ENCODE peak calls at places on chromosomes 12 and 14, in seven cellular contexts. R is vagina, F is transverse colon, M is breast epithelium, Q is HCT116, K is stomach, O is endothelial cell of umbilical vein. T is an unnamed sample.

GRCh38 chr14:53523226-53523625 is 370.1 kb upstream of the DDHD1 start:
- DNase-seq in F (no peak), M (no peak), R (no peak), K (no peak), O (no peak), Q (no peak), T (no peak)

GRCh38 chr12:130761537-130762318 is 45.6 kb upstream of the RIMBP2 start:
- DNase-seq in R (no peak), O (no peak), K (no peak), Q (peak; percentile 29), M (no peak), F (peak; percentile 26), T (peak; percentile 79)

GRCh38 chr12:106753526-106753925 is 21.0 kb upstream of the RIC8B start:
- DNase-seq in M (no peak), F (peak; percentile 62), K (peak; percentile 31), Q (no peak), R (no peak), O (no peak), T (peak; percentile 87)

GRCh38 chr12:14211829-14212455 is 153.5 kb upstream of the ATF7IP start:
- DNase-seq in K (no peak), F (peak; percentile 61), R (no peak), M (no peak), Q (no peak), O (no peak), T (no peak)

GRCh38 chr12:78562358-78563205 is 302.0 kb upstream of the SYT1 start:
- DNase-seq in O (peak; percentile 46), M (no peak), R (no peak), F (no peak), K (no peak), Q (peak; percentile 37), T (no peak)

GRCh38 chr12:22415342-22416309 is 81.1 kb upstream of the ST8SIA1 start:
- DNase-seq in K (peak; percentile 54), Q (no peak), R (no peak), F (no peak), M (no peak), O (no peak), T (no peak)

GRCh38 chr14:38199768-38200167 is 7.9 kb upstream of the SSTR1 start:
- DNase-seq in Q (no peak), K (no peak), O (no peak), M (no peak), R (no peak), F (no peak), T (no peak)

GRCh38 chr12:105267711-105268110 is 31.7 kb upstream of the APPL2 start:
- DNase-seq in M (no peak), O (no peak), Q (no peak), R (no peak), K (no peak), F (no peak), T (no peak)

GRCh38 chr14:55458800-55459577 is 18.6 kb upstream of the TBPL2 start:
- DNase-seq in R (no peak), O (peak; percentile 75), K (no peak), Q (no peak), M (no peak), F (no peak), T (no peak)

GRCh38 chr12:85872497-85873091 is 1.5 kb upstream of the NTS start:
- DNase-seq in Q (peak; percentile 50), K (no peak), F (no peak), R (no peak), M (no peak), O (peak; percentile 66), T (no peak)

GRCh38 chr12:124375789-124376175 is 80.9 kb downstream of the RFLNA start:
- DNase-seq in R (no peak), K (no peak), F (no peak), O (no peak), Q (no peak), M (no peak), T (no peak)

GRCh38 chr12:18320036-18320617 is 58.8 kb downstream of the PIK3C2G start:
- DNase-seq in Q (peak; percentile 47), O (peak; percentile 48), R (no peak), F (no peak), K (no peak), M (no peak), T (no peak)

GRCh38 chr12:34605510-34605887 is 583.2 kb downstream of the ALG10 start:
- DNase-seq in M (no peak), O (no peak), F (no peak), K (no peak), Q (no peak), R (no peak), T (peak; percentile 39)

GRCh38 chr14:70735043-70735442 is 74.3 kb downstream of the MAP3K9 start:
- DNase-seq in M (no peak), K (no peak), F (no peak), R (no peak), O (no peak), Q (no peak), T (no peak)

GRCh38 chr14:91511014-91511466 is 930 bp upstream of the PPP4R3A start:
- DNase-seq in F (no peak), R (no peak), Q (peak; percentile 15), O (no peak), K (no peak), M (no peak), T (no peak)

GRCh38 chr14:36658091-36659009 is 3.3 kb upstream of the PAX9 start:
- DNase-seq in M (no peak), K (no peak), O (no peak), F (no peak), Q (no peak), R (no peak), T (no peak)

GRCh38 chr12:103680591-103681065 is 93.6 kb downstream of the STAB2 start:
- DNase-seq in R (no peak), F (peak; percentile 38), Q (no peak), O (no peak), M (no peak), K (no peak), T (no peak)

GRCh38 chr12:70417121-70417520 is 51.0 kb downstream of the KCNMB4 start:
- DNase-seq in Q (no peak), F (no peak), M (no peak), K (no peak), R (no peak), O (no peak), T (no peak)

GRCh38 chr12:115922952-115923564 is 354.4 kb downstream of the MED13L start:
- DNase-seq in Q (no peak), O (no peak), F (no peak), R (peak; percentile 62), K (no peak), M (no peak), T (no peak)

DNA sequence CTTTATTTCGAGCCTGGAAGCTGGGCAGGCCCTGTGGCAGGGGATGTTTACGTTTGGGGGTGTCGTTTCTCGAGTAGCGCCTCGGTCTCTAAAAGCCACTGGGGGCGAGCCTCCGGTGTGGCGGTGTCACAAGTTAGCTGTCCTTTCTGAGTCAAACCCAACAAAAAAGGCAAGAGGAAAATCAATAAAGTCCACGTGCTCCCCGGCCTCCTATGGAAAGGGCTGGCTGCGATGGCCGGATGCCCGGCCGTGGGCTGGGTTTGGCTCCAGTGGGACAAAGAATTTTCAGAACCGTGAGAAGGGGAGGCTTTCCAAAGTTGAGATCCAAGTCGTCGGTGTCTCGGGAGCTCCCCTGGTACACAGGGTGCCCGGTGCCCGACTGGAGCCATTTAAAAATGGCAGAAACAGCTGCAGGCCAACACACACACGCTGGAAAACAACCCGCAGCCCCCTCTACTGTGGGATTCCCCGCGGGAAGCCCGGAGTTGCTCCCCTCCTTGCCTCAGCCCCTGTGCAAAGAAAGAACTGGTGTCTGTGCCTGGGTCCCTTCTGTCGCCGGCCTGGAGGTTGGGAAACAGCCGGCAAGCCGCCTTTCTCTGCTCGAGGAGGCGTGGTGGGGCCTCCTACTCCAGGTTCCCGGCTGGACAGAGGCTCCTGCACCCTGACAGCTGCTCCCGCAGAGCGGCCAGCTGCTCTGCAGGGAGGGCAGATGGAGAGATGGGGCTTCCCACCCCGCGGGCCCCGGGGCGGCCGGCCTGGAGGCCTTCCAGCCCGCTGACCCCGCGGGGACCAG is 1.9 kb downstream of the BCL7A start:
- DNase-seq in O (peak; percentile 79), M (peak; percentile 66), Q (peak; percentile 42), K (peak; percentile 70), F (peak; percentile 60), R (no peak), T (peak; percentile 79)
- TF ChIP-seq POLR2A in O (no peak), M (peak; percentile 33), Q (peak; percentile 18), K (no peak), F (peak; percentile 18), R (peak; percentile 50), T (no peak)

GRCh38 chr12:6375269-6376078 is at the start of gene SCNN1A:
- DNase-seq in F (peak; percentile 86), K (peak; percentile 92), R (no peak), O (no peak), M (peak; percentile 81), Q (no peak), T (no peak)
- TF ChIP-seq POLR2AphosphoS5 in F (peak; percentile 95), K (peak; percentile 92), R (no peak), O (no peak), M (peak; percentile 73), Q (no peak), T (no peak)

GRCh38 chr12:27566159-27566558 is 42.2 kb downstream of the PPFIBP1 start:
- DNase-seq in K (no peak), F (no peak), Q (no peak), M (no peak), O (no peak), R (no peak), T (no peak)

GRCh38 chr12:27560126-27560525 is 36.1 kb downstream of the PPFIBP1 start:
- DNase-seq in F (no peak), K (no peak), Q (no peak), O (no peak), R (no peak), M (no peak), T (no peak)

GRCh38 chr12:27566626-27567025 is 42.6 kb downstream of the PPFIBP1 start:
- DNase-seq in O (no peak), F (no peak), Q (no peak), K (no peak), R (no peak), M (no peak), T (no peak)

GRCh38 chr12:27564612-27565213 is 40.7 kb downstream of the PPFIBP1 start:
- DNase-seq in M (no peak), Q (no peak), F (no peak), K (no peak), R (no peak), O (peak; percentile 67), T (no peak)

GRCh38 chr12:27561535-27562350 is 37.7 kb downstream of the PPFIBP1 start:
- DNase-seq in F (no peak), K (no peak), Q (no peak), O (no peak), R (no peak), M (no peak), T (no peak)
- H3K4me1 ChIP-seq in F (no peaks in the 10 kb centered on the region), K (peaks cover under 1% of the 10 kb centered on the region), Q (peaks cover 38% of the 10 kb centered on the region), O (peaks cover 44% of the 10 kb centered on the region), R (peaks cover 52% of the 10 kb centered on the region), M (no peaks in the 10 kb centered on the region), T (peaks cover 30% of the 10 kb centered on the region)

GRCh38 chr12:132483612-132484011 is 6.3 kb upstream of the FBRSL1 start:
- DNase-seq in Q (no peak), K (no peak), F (no peak), R (no peak), M (no peak), O (no peak), T (no peak)

GRCh38 chr12:132485619-132486018 is 4.3 kb upstream of the FBRSL1 start:
- DNase-seq in O (no peak), K (no peak), F (no peak), Q (no peak), R (no peak), M (no peak), T (no peak)

GRCh38 chr12:132484183-132484890 is 5.6 kb upstream of the FBRSL1 start:
- DNase-seq in O (no peak), K (no peak), Q (no peak), R (no peak), F (no peak), M (no peak), T (no peak)

GRCh38 chr12:132486168-132486567 is 3.8 kb upstream of the FBRSL1 start:
- DNase-seq in O (no peak), K (no peak), F (no peak), R (no peak), M (no peak), Q (no peak), T (no peak)

GRCh38 chr12:132484891-132485441 is 5.0 kb upstream of the FBRSL1 start:
- DNase-seq in O (no peak), F (no peak), M (no peak), K (no peak), R (no peak), Q (no peak), T (no peak)
- TF ChIP-seq POLR2A in O (no peak), F (no peak), M (no peak), K (no peak), R (no peak), Q (no peak), T (no peak)